ENCODE peak calls at places on chromosomes 12 and 14, in five cellular contexts. K is naive B cell; H is Daoy; U is activated CD4-positive, alpha-beta T cell treated with anti-CD3 and anti-CD28 coated beads, Interleukin-2, amount 50 U/mL, for 1 hour; M is AG10803. I is an unnamed sample.

GRCh38 chr14:57182760-57183503 is 85.8 kb downstream of the EXOC5 start:
- DNase-seq in H (peak), U (no peak), M (no peak), K (no peak), I (no peak)

GRCh38 chr14:49977126-49977841 is 84.4 kb downstream of the ARF6 start:
- DNase-seq in K (peak), M (no peak), H (no peak), U (no peak), I (no peak)

GRCh38 chr12:64419696-64420095 is 15.5 kb downstream of the XPOT start:
- DNase-seq in K (no peak), H (no peak), U (no peak), M (no peak), I (no peak)

GRCh38 chr14:63952053-63952932 is 99.5 kb downstream of the SYNE2 start:
- DNase-seq in K (no peak), U (no peak), M (no peak), H (no peak), I (no peak)

GRCh38 chr14:69637503-69638030 is 26.2 kb downstream of the SUSD6 start:
- DNase-seq in M (no peak), U (no peak), H (no peak), K (no peak), I (no peak)

GRCh38 chr14:100723135-100723883 is 3.4 kb upstream of the DLK1 start:
- DNase-seq in M (no peak), K (no peak), U (no peak), H (no peak), I (no peak)

GRCh38 chr12:40502322-40502721 is 189.9 kb upstream of the CNTN1 start:
- DNase-seq in M (no peak), U (no peak), H (no peak), K (no peak), I (no peak)

GRCh38 chr14:68367444-68368014 is 425.3 kb downstream of the ZFP36L1 start:
- DNase-seq in K (peak), U (no peak), H (peak), M (no peak), I (no peak)

GRCh38 chr14:88551936-88552565 is 2.8 kb downstream of the PTPN21 start:
- DNase-seq in K (no peak), H (peak), U (no peak), M (peak), I (no peak)

GRCh38 chr12:24223926-24224325 is 274.5 kb upstream of the SOX5 start:
- DNase-seq in H (no peak), K (no peak), U (no peak), M (no peak), I (no peak)

GRCh38 chr14:101547961-101548669 is 13.2 kb upstream of the DIO3 start:
- DNase-seq in H (no peak), K (no peak), U (no peak), M (no peak), I (no peak)

GRCh38 chr14:24425704-24426103 is 3.8 kb downstream of the CBLN3 start:
- DNase-seq in U (no peak), M (peak), H (no peak), K (no peak), I (no peak)